ENCODE peak calls at places on chromosome 6, in four cellular contexts. A is WTC11, S is K562, J is HepG2. L is an unnamed sample.

GRCh38 chr6:91697010-91697694 is 1110.3 kb upstream of the MAP3K7 start:
- DNase-seq in J (no peak), A (no peak), S (no peak), L (no peak)

GRCh38 chr6:74073896-74074295 is 377.9 kb downstream of the CD109 start:
- DNase-seq in A (no peak), J (no peak), S (no peak), L (no peak)

GRCh38 chr6:149443411-149444181 is 41.2 kb downstream of the ZC3H12D start:
- DNase-seq in A (no peak), J (no peak), S (no peak), L (no peak)

GRCh38 chr6:108838101-108838717 is 10.0 kb upstream of the ARMC2 start:
- DNase-seq in J (no peak), S (no peak), A (peak), L (no peak)

GRCh38 chr6:71012871-71013456 is 56.1 kb upstream of the B3GAT2 start:
- DNase-seq in S (peak), J (peak), A (no peak), L (peak)

GRCh38 chr6:39493174-39493573 is 170.7 kb upstream of the KCNK16 start:
- DNase-seq in J (no peak), A (no peak), S (no peak), L (no peak)

GRCh38 chr6:43089874-43090556 is 13.9 kb downstream of the PTK7 start:
- DNase-seq in A (no peak), J (peak), S (no peak), L (no peak)

GRCh38 chr6:145060687-145061086 is 674.6 kb downstream of the EPM2A start:
- DNase-seq in J (no peak), S (no peak), A (no peak), L (no peak)

GRCh38 chr6:45675634-45676033 is 297.9 kb upstream of the SUPT3H start:
- DNase-seq in A (no peak), J (no peak), S (no peak), L (no peak)

GRCh38 chr6:156963712-156964700 is 186.8 kb downstream of the ARID1B start:
- DNase-seq in J (peak), S (no peak), A (no peak), L (no peak)

GRCh38 chr6:77457720-77458349 is 5.5 kb downstream of the HTR1B start:
- DNase-seq in A (peak), J (peak), S (peak), L (peak)

GRCh38 chr6:102407886-102408741 is 1014.6 kb downstream of the GRIK2 start:
- DNase-seq in A (no peak), S (no peak), J (no peak), L (no peak)

GRCh38 chr6:136728033-136728939 is 64.0 kb downstream of the MAP3K5 start:
- DNase-seq in S (no peak), J (no peak), A (no peak), L (no peak)

GRCh38 chr6:71194730-71195129 is 93.9 kb upstream of the OGFRL1 start:
- DNase-seq in A (no peak), J (no peak), S (no peak), L (no peak)

GRCh38 chr6:24283043-24283985 is 74.5 kb downstream of the DCDC2 start:
- DNase-seq in J (peak), A (peak), S (peak), L (peak)

GRCh38 chr6:106916891-106917290 is 57.6 kb downstream of the CD24 start:
- DNase-seq in S (no peak), J (no peak), A (no peak), L (no peak)

GRCh38 chr6:136169356-136169755 is 80.8 kb downstream of the MTFR2 start:
- DNase-seq in S (no peak), J (no peak), A (no peak), L (no peak)

GRCh38 chr6:44542401-44543116 is 155.1 kb downstream of the CDC5L start:
- DNase-seq in S (no peak), A (peak), J (no peak), L (no peak)

GRCh38 chr6:33746651-33747100 is at the start of gene IP6K3:
- DNase-seq in A (no peak), J (no peak), S (no peak), L (no peak)

GRCh38 chr6:105560611-105561066 is 157.8 kb upstream of the PREP start:
- DNase-seq in A (no peak), S (no peak), J (no peak), L (no peak)

GRCh38 chr6:96685702-96686101 is 122.8 kb downstream of the FHL5 start:
- DNase-seq in A (no peak), S (no peak), J (no peak), L (no peak)

GRCh38 chr6:28885149-28885738 is 38.5 kb downstream of the TRIM27 start:
- DNase-seq in S (no peak), A (no peak), J (peak), L (no peak)

GRCh38 chr6:16985484-16986284 is 116.2 kb upstream of the STMND1 start:
- DNase-seq in J (no peak), S (no peak), A (no peak), L (no peak)

GRCh38 chr6:1622851-1623768 is 13.4 kb downstream of the FOXC1 start:
- DNase-seq in A (no peak), S (no peak), J (no peak), L (no peak)

GRCh38 chr6:43077981-43078411 is 1.9 kb downstream of the PTK7 start:
- DNase-seq in A (no peak), J (no peak), S (no peak), L (no peak)

GRCh38 chr6:356828-357251 is 34.7 kb upstream of the IRF4 start:
- DNase-seq in S (no peak), J (no peak), A (no peak), L (no peak)

GRCh38 chr6:158047120-158047518 is 65.5 kb downstream of the SYNJ2 start:
- DNase-seq in J (no peak), S (no peak), A (no peak), L (no peak)

GRCh38 chr6:90420495-90420894 is 123.9 kb upstream of the BACH2 start:
- DNase-seq in S (no peak), A (no peak), J (no peak), L (no peak)

GRCh38 chr6:94862116-94862515 is 715.2 kb upstream of the MANEA start:
- DNase-seq in J (no peak), S (no peak), A (no peak), L (no peak)

GRCh38 chr6:48826884-48827701 is 636.0 kb downstream of the MMUT start:
- DNase-seq in J (no peak), A (no peak), S (no peak), L (peak)

GRCh38 chr6:586553-586952 is 70.3 kb downstream of the HUS1B start:
- DNase-seq in A (no peak), S (no peak), J (no peak), L (no peak)

GRCh38 chr6:147204843-147205311 is 660 bp downstream of the STXBP5 start:
- DNase-seq in A (no peak), S (no peak), J (no peak), L (no peak)

GRCh38 chr6:36364669-36365479 is 22.6 kb downstream of the ETV7 start:
- DNase-seq in A (no peak), S (no peak), J (no peak), L (no peak)

GRCh38 chr6:126133984-126134383 is 147.6 kb downstream of the TRMT11 start:
- DNase-seq in S (no peak), J (no peak), A (no peak), L (no peak)

GRCh38 chr6:4987427-4987826 is 16.4 kb downstream of the RPP40 start:
- DNase-seq in S (no peak), J (no peak), A (no peak), L (no peak)

GRCh38 chr6:90219168-90219985 is 77.3 kb downstream of the BACH2 start:
- DNase-seq in A (no peak), J (no peak), S (no peak), L (peak)

GRCh38 chr6:133568970-133569889 is 319.7 kb upstream of the TCF21 start:
- DNase-seq in S (peak), A (peak), J (peak), L (peak)

DNA sequence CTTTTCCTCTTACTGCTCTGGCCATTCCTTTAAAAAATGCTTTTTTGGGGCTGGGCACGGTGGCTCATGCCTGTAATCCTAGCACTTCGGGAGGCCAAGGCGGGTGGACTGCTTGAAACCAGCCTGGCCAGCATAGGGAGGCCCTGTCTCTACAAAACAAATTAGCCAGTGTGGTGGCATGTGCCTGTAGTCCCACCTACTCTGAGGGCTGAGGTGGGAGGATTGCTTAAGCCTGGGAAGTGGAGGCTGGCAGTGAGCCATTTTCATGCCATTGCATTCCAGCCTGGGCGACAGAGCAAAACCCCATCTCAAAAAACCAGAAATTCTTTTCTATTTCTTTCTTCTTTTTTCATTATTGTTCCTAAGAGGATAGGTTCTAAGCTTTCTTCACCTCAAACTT is 36.9 kb upstream of the RNF144B start:
- DNase-seq in A (no peak), S (no peak), J (no peak), L (no peak)
- TF ChIP-seq ELF4 in A (no peak), S (no peak), J (no peak), L (no peak)

GRCh38 chr6:142015011-142015410 is 117.7 kb upstream of the GJE1 start:
- DNase-seq in A (peak), J (no peak), S (no peak), L (no peak)
- TF ChIP-seq ELF4 in A (no peak), J (no peak), S (no peak), L (no peak)

GRCh38 chr6:161368514-161368913 is 94.7 kb upstream of the AGPAT4 start:
- DNase-seq in S (no peak), A (no peak), J (no peak), L (no peak)

GRCh38 chr6:161372422-161372793 is 98.5 kb upstream of the AGPAT4 start:
- DNase-seq in A (no peak), S (no peak), J (no peak), L (no peak)

GRCh38 chr6:161369339-161369738 is 95.5 kb upstream of the AGPAT4 start:
- DNase-seq in S (no peak), J (no peak), A (no peak), L (no peak)

GRCh38 chr6:161373905-161374451 is 100.1 kb upstream of the AGPAT4 start:
- DNase-seq in A (peak), S (peak), J (peak), L (peak)

GRCh38 chr6:161370882-161371281 is 97.0 kb upstream of the AGPAT4 start:
- DNase-seq in A (peak), S (peak), J (peak), L (peak)
- TF ChIP-seq ELF4 in A (no peak), S (no peak), J (no peak), L (no peak)

GRCh38 chr6:129672883-129673631 is 36.9 kb downstream of the ARHGAP18 start:
- DNase-seq in A (no peak), J (peak), S (no peak), L (no peak)
- TF ChIP-seq ELF4 in A (no peak), J (no peak), S (no peak), L (no peak)

GRCh38 chr6:53982361-53983050 is 128.7 kb upstream of the MLIP start:
- DNase-seq in A (no peak), J (no peak), S (no peak), L (no peak)
- TF ChIP-seq ELF4 in A (no peak), J (no peak), S (no peak), L (no peak)

DNA sequence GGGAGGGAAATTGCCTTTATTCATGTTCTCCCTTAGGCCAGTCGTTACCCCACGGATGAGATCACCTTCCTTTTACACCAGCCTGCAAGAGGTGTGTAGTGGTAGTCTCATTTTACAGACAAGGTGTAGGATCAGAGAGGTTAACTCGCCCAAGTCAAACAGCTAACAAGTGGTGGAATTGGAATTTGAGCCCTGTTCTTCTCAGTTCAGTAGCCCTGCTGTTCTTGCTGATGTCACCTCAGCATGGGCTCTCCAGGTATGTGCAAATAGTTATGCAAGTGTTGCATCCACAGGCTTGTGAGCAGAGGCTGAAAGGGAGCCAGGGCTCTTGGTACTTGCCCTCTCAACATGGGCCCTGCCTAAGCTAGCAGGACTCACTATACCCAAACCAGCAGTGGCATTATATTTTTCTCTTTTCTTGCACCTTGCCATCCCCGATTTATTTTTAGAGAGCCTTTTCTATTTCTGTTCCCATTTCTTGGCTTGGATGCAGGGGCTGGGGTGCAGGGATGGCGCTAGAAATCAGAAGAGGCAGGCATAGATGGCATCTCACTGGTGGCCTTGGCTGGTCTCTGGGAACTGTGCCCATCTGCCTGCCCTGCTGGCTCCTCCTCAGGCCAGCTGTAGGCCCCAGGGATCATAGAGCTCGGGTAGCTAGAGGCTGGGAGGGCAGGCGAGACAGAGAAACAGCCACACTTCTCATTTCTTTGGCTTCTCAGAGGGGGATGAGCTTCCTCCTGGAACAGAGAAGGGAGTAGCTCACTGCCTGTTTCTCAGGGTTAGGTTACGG is 18.2 kb downstream of the PPARD start:
- DNase-seq in S (no peak), J (peak), A (peak), L (no peak)
- TF ChIP-seq ELF4 in S (no peak), J (no peak), A (no peak), L (no peak)

GRCh38 chr6:14065350-14065749 is 52.2 kb upstream of the CD83 start:
- DNase-seq in S (no peak), A (no peak), J (no peak), L (no peak)
- TF ChIP-seq ELF4 in S (no peak), A (no peak), J (no peak), L (no peak)

GRCh38 chr6:75209432-75209723 is 3.5 kb upstream of the COL12A1 start:
- DNase-seq in S (no peak), J (no peak), A (no peak), L (no peak)

GRCh38 chr6:75211920-75212590 is 6.2 kb upstream of the COL12A1 start:
- DNase-seq in S (no peak), A (no peak), J (no peak), L (no peak)

GRCh38 chr6:75208564-75209431 is 2.9 kb upstream of the COL12A1 start:
- DNase-seq in A (peak), S (peak), J (peak), L (peak)

GRCh38 chr6:75213112-75213511 is 7.3 kb upstream of the COL12A1 start:
- DNase-seq in S (no peak), J (no peak), A (no peak), L (no peak)

DNA sequence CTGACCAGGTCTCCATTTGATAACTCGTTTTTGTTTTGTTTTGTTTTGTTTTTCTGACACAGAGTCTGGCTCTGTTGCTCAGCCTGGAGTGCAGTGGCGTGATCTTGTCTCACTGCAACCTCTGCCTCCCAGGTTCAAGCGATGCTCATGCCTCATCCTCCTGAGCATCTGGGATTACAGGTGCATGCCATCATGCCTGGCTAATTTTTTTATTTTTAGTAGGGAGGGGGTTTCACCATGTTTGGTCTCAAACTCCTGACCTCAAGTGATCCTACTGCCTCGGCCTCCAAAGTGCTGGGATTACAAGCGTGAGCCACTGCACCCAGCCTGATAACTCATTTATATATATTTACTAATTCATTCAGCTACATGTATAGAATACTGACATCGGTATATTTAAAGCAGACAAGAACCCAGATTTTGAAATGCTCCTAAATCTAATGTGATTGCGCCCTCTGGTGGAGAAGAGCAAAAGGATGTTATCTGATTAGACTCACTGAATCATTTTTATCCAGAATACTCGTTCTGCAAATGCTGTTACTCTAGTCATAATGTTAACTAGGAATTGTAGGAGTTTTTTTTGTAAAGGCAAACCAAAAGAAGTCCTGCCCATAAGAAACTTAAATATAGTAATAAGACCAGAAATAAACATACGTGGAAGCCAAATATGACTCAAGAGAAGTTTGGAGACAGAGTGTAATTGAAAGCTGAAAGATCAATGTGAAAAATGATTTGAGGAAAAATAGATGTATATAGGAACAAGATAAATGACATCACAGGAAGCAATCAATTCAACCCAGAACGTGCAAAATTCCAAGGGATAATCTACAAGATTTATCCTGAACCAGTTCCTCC is 5.3 kb upstream of the COL12A1 start:
- DNase-seq in S (peak), A (no peak), J (peak), L (peak)
- TF ChIP-seq ELF4 in S (no peak), A (no peak), J (no peak), L (no peak)

GRCh38 chr6:21187485-21187884 is 406.1 kb upstream of the SOX4 start:
- DNase-seq in A (no peak), J (no peak), S (no peak), L (no peak)

GRCh38 chr6:21186479-21187055 is 407.0 kb upstream of the SOX4 start:
- DNase-seq in J (no peak), A (no peak), S (no peak), L (no peak)

GRCh38 chr6:21190701-21191588 is 402.6 kb upstream of the SOX4 start:
- DNase-seq in S (no peak), J (no peak), A (no peak), L (no peak)

GRCh38 chr6:21189721-21190120 is 403.8 kb upstream of the SOX4 start:
- DNase-seq in A (no peak), J (no peak), S (no peak), L (no peak)

GRCh38 chr6:21188505-21189223 is 404.9 kb upstream of the SOX4 start:
- DNase-seq in J (peak), S (no peak), A (no peak), L (no peak)
- TF ChIP-seq ELF4 in J (no peak), S (no peak), A (no peak), L (no peak)

L was measured in HEK293T.